ENCODE peak calls at places on chromosomes 3 and 15, in five cellular contexts. One of them, this sample, is unnamed.

GRCh38 chr15:53746101-53746500 is 13.4 kb downstream of the WDR72 start:
- DNase-seq in activated naive CD4-positive, alpha-beta T cell treated with anti-CD3 and anti-CD28 coated beads, Interleukin-2, amount 10 ng/mL, durations not matched to agents 7 days and 5 days: no peak
- DNase-seq in OCI-LY7: no peak
- DNase-seq in naive B cell: no peak
- DNase-seq in prostate gland: no peak
- DNase-seq in this sample: no peak

GRCh38 chr3:197196192-197196591 is 102.2 kb downstream of the DLG1 start:
- DNase-seq in activated naive CD4-positive, alpha-beta T cell treated with anti-CD3 and anti-CD28 coated beads, Interleukin-2, amount 10 ng/mL, durations not matched to agents 7 days and 5 days: no peak
- DNase-seq in prostate gland: no peak
- DNase-seq in naive B cell: no peak
- DNase-seq in OCI-LY7: no peak
- DNase-seq in this sample: no peak

GRCh38 chr15:26032162-26032846 is 169.2 kb upstream of the ATP10A start:
- DNase-seq in activated naive CD4-positive, alpha-beta T cell treated with anti-CD3 and anti-CD28 coated beads, Interleukin-2, amount 10 ng/mL, durations not matched to agents 7 days and 5 days: no peak
- DNase-seq in prostate gland: no peak
- DNase-seq in naive B cell: no peak
- DNase-seq in OCI-LY7: no peak
- DNase-seq in this sample: no peak

GRCh38 chr15:29242466-29243242 is 27.0 kb downstream of the NSMCE3 start:
- DNase-seq in activated naive CD4-positive, alpha-beta T cell treated with anti-CD3 and anti-CD28 coated beads, Interleukin-2, amount 10 ng/mL, durations not matched to agents 7 days and 5 days: no peak
- DNase-seq in OCI-LY7: no peak
- DNase-seq in naive B cell: no peak
- DNase-seq in prostate gland: no peak
- DNase-seq in this sample: no peak

GRCh38 chr3:191136347-191136746 is 62.7 kb upstream of the OSTN start:
- DNase-seq in OCI-LY7: peak; percentile 29
- DNase-seq in naive B cell: no peak
- DNase-seq in prostate gland: no peak
- DNase-seq in activated naive CD4-positive, alpha-beta T cell treated with anti-CD3 and anti-CD28 coated beads, Interleukin-2, amount 10 ng/mL, durations not matched to agents 7 days and 5 days: no peak
- DNase-seq in this sample: no peak

GRCh38 chr15:59553879-59554735 is 57.5 kb upstream of the GCNT3 start:
- DNase-seq in OCI-LY7: no peak
- DNase-seq in prostate gland: peak; percentile 68
- DNase-seq in naive B cell: no peak
- DNase-seq in activated naive CD4-positive, alpha-beta T cell treated with anti-CD3 and anti-CD28 coated beads, Interleukin-2, amount 10 ng/mL, durations not matched to agents 7 days and 5 days: no peak
- DNase-seq in this sample: no peak

GRCh38 chr3:8436667-8437287 is 64.8 kb upstream of the LMCD1 start:
- DNase-seq in OCI-LY7: no peak
- DNase-seq in prostate gland: no peak
- DNase-seq in activated naive CD4-positive, alpha-beta T cell treated with anti-CD3 and anti-CD28 coated beads, Interleukin-2, amount 10 ng/mL, durations not matched to agents 7 days and 5 days: no peak
- DNase-seq in naive B cell: no peak
- DNase-seq in this sample: no peak

GRCh38 chr15:88467935-88468528 is 524 bp downstream of the MRPS11 start:
- DNase-seq in prostate gland: no peak
- DNase-seq in naive B cell: no peak
- DNase-seq in activated naive CD4-positive, alpha-beta T cell treated with anti-CD3 and anti-CD28 coated beads, Interleukin-2, amount 10 ng/mL, durations not matched to agents 7 days and 5 days: peak; percentile 30
- DNase-seq in OCI-LY7: peak; percentile 40
- DNase-seq in this sample: no peak

GRCh38 chr15:100092034-100092433 is 249.7 kb downstream of the ADAMTS17 start:
- DNase-seq in activated naive CD4-positive, alpha-beta T cell treated with anti-CD3 and anti-CD28 coated beads, Interleukin-2, amount 10 ng/mL, durations not matched to agents 7 days and 5 days: no peak
- DNase-seq in prostate gland: no peak
- DNase-seq in OCI-LY7: no peak
- DNase-seq in naive B cell: no peak
- DNase-seq in this sample: no peak

GRCh38 chr3:27349832-27350231 is 19.4 kb downstream of the NEK10 start:
- DNase-seq in prostate gland: peak; percentile 47
- DNase-seq in naive B cell: no peak
- DNase-seq in OCI-LY7: no peak
- DNase-seq in activated naive CD4-positive, alpha-beta T cell treated with anti-CD3 and anti-CD28 coated beads, Interleukin-2, amount 10 ng/mL, durations not matched to agents 7 days and 5 days: no peak
- DNase-seq in this sample: no peak

GRCh38 chr3:188057124-188057523 is 96.8 kb upstream of the LPP start:
- DNase-seq in OCI-LY7: no peak
- DNase-seq in prostate gland: no peak
- DNase-seq in naive B cell: no peak
- DNase-seq in activated naive CD4-positive, alpha-beta T cell treated with anti-CD3 and anti-CD28 coated beads, Interleukin-2, amount 10 ng/mL, durations not matched to agents 7 days and 5 days: no peak
- DNase-seq in this sample: no peak

GRCh38 chr3:186099178-186099577 is 9.7 kb downstream of the ETV5 start:
- DNase-seq in activated naive CD4-positive, alpha-beta T cell treated with anti-CD3 and anti-CD28 coated beads, Interleukin-2, amount 10 ng/mL, durations not matched to agents 7 days and 5 days: no peak
- DNase-seq in naive B cell: no peak
- DNase-seq in OCI-LY7: no peak
- DNase-seq in prostate gland: peak; percentile 42
- DNase-seq in this sample: no peak

GRCh38 chr15:77507911-77508310 is 87.2 kb downstream of the HMG20A start:
- DNase-seq in naive B cell: no peak
- DNase-seq in prostate gland: no peak
- DNase-seq in activated naive CD4-positive, alpha-beta T cell treated with anti-CD3 and anti-CD28 coated beads, Interleukin-2, amount 10 ng/mL, durations not matched to agents 7 days and 5 days: no peak
- DNase-seq in OCI-LY7: no peak
- DNase-seq in this sample: no peak

GRCh38 chr15:80942746-80943565 is 46.7 kb downstream of the MESD start:
- DNase-seq in OCI-LY7: no peak
- DNase-seq in prostate gland: peak; percentile 62
- DNase-seq in activated naive CD4-positive, alpha-beta T cell treated with anti-CD3 and anti-CD28 coated beads, Interleukin-2, amount 10 ng/mL, durations not matched to agents 7 days and 5 days: no peak
- DNase-seq in naive B cell: no peak
- DNase-seq in this sample: no peak

GRCh38 chr3:106566277-106566676 is 697.5 kb upstream of the CBLB start:
- DNase-seq in OCI-LY7: no peak
- DNase-seq in prostate gland: no peak
- DNase-seq in activated naive CD4-positive, alpha-beta T cell treated with anti-CD3 and anti-CD28 coated beads, Interleukin-2, amount 10 ng/mL, durations not matched to agents 7 days and 5 days: no peak
- DNase-seq in naive B cell: peak; percentile 2
- DNase-seq in this sample: no peak

GRCh38 chr15:48087844-48088243 is 32.9 kb upstream of the SLC24A5 start:
- DNase-seq in prostate gland: no peak
- DNase-seq in activated naive CD4-positive, alpha-beta T cell treated with anti-CD3 and anti-CD28 coated beads, Interleukin-2, amount 10 ng/mL, durations not matched to agents 7 days and 5 days: no peak
- DNase-seq in OCI-LY7: no peak
- DNase-seq in naive B cell: no peak
- DNase-seq in this sample: no peak

GRCh38 chr3:39819517-39820298 is 10.3 kb downstream of the MYRIP start:
- DNase-seq in naive B cell: no peak
- DNase-seq in OCI-LY7: no peak
- DNase-seq in activated naive CD4-positive, alpha-beta T cell treated with anti-CD3 and anti-CD28 coated beads, Interleukin-2, amount 10 ng/mL, durations not matched to agents 7 days and 5 days: no peak
- DNase-seq in prostate gland: no peak
- DNase-seq in this sample: no peak

GRCh38 chr3:24521306-24522154 is 26.9 kb upstream of the THRB start:
- DNase-seq in activated naive CD4-positive, alpha-beta T cell treated with anti-CD3 and anti-CD28 coated beads, Interleukin-2, amount 10 ng/mL, durations not matched to agents 7 days and 5 days: no peak
- DNase-seq in prostate gland: peak; percentile 36
- DNase-seq in OCI-LY7: no peak
- DNase-seq in naive B cell: peak; percentile 63
- DNase-seq in this sample: no peak

GRCh38 chr3:144053121-144053520 is 81.5 kb downstream of the DIPK2A start:
- DNase-seq in OCI-LY7: no peak
- DNase-seq in naive B cell: no peak
- DNase-seq in activated naive CD4-positive, alpha-beta T cell treated with anti-CD3 and anti-CD28 coated beads, Interleukin-2, amount 10 ng/mL, durations not matched to agents 7 days and 5 days: no peak
- DNase-seq in prostate gland: no peak
- DNase-seq in this sample: no peak

GRCh38 chr3:14481646-14482036 is 58.5 kb downstream of the GRIP2 start:
- DNase-seq in activated naive CD4-positive, alpha-beta T cell treated with anti-CD3 and anti-CD28 coated beads, Interleukin-2, amount 10 ng/mL, durations not matched to agents 7 days and 5 days: no peak
- DNase-seq in OCI-LY7: no peak
- DNase-seq in prostate gland: no peak
- DNase-seq in naive B cell: no peak
- DNase-seq in this sample: no peak

GRCh38 chr15:35886765-35887164 is 340.8 kb upstream of the DPH6 start:
- DNase-seq in naive B cell: no peak
- DNase-seq in OCI-LY7: no peak
- DNase-seq in prostate gland: no peak
- DNase-seq in activated naive CD4-positive, alpha-beta T cell treated with anti-CD3 and anti-CD28 coated beads, Interleukin-2, amount 10 ng/mL, durations not matched to agents 7 days and 5 days: no peak
- DNase-seq in this sample: no peak

GRCh38 chr3:98565237-98565643 is 28.2 kb downstream of the CPOX start:
- DNase-seq in OCI-LY7: no peak
- DNase-seq in prostate gland: no peak
- DNase-seq in naive B cell: no peak
- DNase-seq in activated naive CD4-positive, alpha-beta T cell treated with anti-CD3 and anti-CD28 coated beads, Interleukin-2, amount 10 ng/mL, durations not matched to agents 7 days and 5 days: no peak
- DNase-seq in this sample: no peak

GRCh38 chr3:57288403-57288802 is 4.1 kb downstream of the ASB14 start:
- DNase-seq in OCI-LY7: no peak
- DNase-seq in activated naive CD4-positive, alpha-beta T cell treated with anti-CD3 and anti-CD28 coated beads, Interleukin-2, amount 10 ng/mL, durations not matched to agents 7 days and 5 days: no peak
- DNase-seq in naive B cell: no peak
- DNase-seq in prostate gland: no peak
- DNase-seq in this sample: no peak

GRCh38 chr15:61047783-61048182 is 181.3 kb downstream of the RORA start:
- DNase-seq in OCI-LY7: no peak
- DNase-seq in activated naive CD4-positive, alpha-beta T cell treated with anti-CD3 and anti-CD28 coated beads, Interleukin-2, amount 10 ng/mL, durations not matched to agents 7 days and 5 days: no peak
- DNase-seq in naive B cell: no peak
- DNase-seq in prostate gland: no peak
- DNase-seq in this sample: no peak

GRCh38 chr3:158725348-158725966 is 6.8 kb downstream of the RARRES1 start:
- DNase-seq in naive B cell: no peak
- DNase-seq in OCI-LY7: no peak
- DNase-seq in activated naive CD4-positive, alpha-beta T cell treated with anti-CD3 and anti-CD28 coated beads, Interleukin-2, amount 10 ng/mL, durations not matched to agents 7 days and 5 days: no peak
- DNase-seq in prostate gland: no peak
- DNase-seq in this sample: no peak

GRCh38 chr3:72907131-72907697 is 19.4 kb downstream of the GXYLT2 start:
- DNase-seq in OCI-LY7: no peak
- DNase-seq in activated naive CD4-positive, alpha-beta T cell treated with anti-CD3 and anti-CD28 coated beads, Interleukin-2, amount 10 ng/mL, durations not matched to agents 7 days and 5 days: no peak
- DNase-seq in naive B cell: no peak
- DNase-seq in prostate gland: no peak
- DNase-seq in this sample: no peak

GRCh38 chr15:90265271-90266060 is at the start of gene NGRN:
- DNase-seq in OCI-LY7: peak; percentile 93
- DNase-seq in activated naive CD4-positive, alpha-beta T cell treated with anti-CD3 and anti-CD28 coated beads, Interleukin-2, amount 10 ng/mL, durations not matched to agents 7 days and 5 days: peak; percentile 96
- DNase-seq in naive B cell: peak; percentile 96
- DNase-seq in prostate gland: peak; percentile 95
- DNase-seq in this sample: peak; percentile 87

GRCh38 chr15:65598468-65598867 is 12.5 kb downstream of the INTS14 start:
- DNase-seq in OCI-LY7: no peak
- DNase-seq in naive B cell: no peak
- DNase-seq in prostate gland: no peak
- DNase-seq in activated naive CD4-positive, alpha-beta T cell treated with anti-CD3 and anti-CD28 coated beads, Interleukin-2, amount 10 ng/mL, durations not matched to agents 7 days and 5 days: no peak
- DNase-seq in this sample: no peak

This sample was measured in effector CD4-positive, alpha-beta T cell.